ENCODE peak calls at places on chromosomes 2 and 18, in seven cellular contexts. V, U, O, T, J, A and Y are unnamed samples.

GRCh38 chr18:78074400-78075020 is 824.9 kb downstream of the GALR1 start:
- DNase-seq in O (no peak), J (no peak), V (no peak), T (no peak), U (no peak), A (no peak), Y (no peak)

GRCh38 chr2:230600881-230601280 is 111.8 kb upstream of the CAB39 start:
- DNase-seq in U (no peak), O (no peak), A (no peak), J (no peak), V (no peak), T (no peak), Y (no peak)

GRCh38 chr2:7022956-7023467 is 105.8 kb downstream of the RNF144A start:
- DNase-seq in U (no peak), O (no peak), V (no peak), J (no peak), A (no peak), T (no peak), Y (no peak)

GRCh38 chr2:25305809-25306208 is 35.9 kb downstream of the DNMT3A start:
- DNase-seq in V (no peak), A (no peak), U (no peak), O (no peak), T (no peak), J (no peak), Y (no peak)

GRCh38 chr2:68359889-68360288 is 5.2 kb upstream of the PLEK start:
- DNase-seq in A (no peak), J (no peak), U (no peak), T (no peak), O (no peak), V (no peak), Y (no peak)

GRCh38 chr2:29848566-29849310 is 72.6 kb downstream of the ALK start:
- DNase-seq in O (no peak), V (no peak), T (no peak), U (no peak), J (no peak), A (no peak), Y (no peak)

GRCh38 chr2:75560768-75561565 is at the start of gene EVA1A:
- DNase-seq in V (peak), U (peak), T (no peak), O (no peak), A (no peak), J (no peak), Y (no peak)

GRCh38 chr2:225070811-225071210 is 28.5 kb upstream of the DOCK10 start:
- DNase-seq in J (no peak), T (no peak), A (no peak), V (no peak), U (no peak), O (no peak), Y (no peak)

GRCh38 chr2:137888845-137889244 is 75.4 kb upstream of the HNMT start:
- DNase-seq in A (no peak), O (peak), T (peak), V (peak), J (no peak), U (peak), Y (no peak)

GRCh38 chr18:1047406-1047805 is 142.7 kb downstream of the ADCYAP1 start:
- DNase-seq in V (no peak), A (no peak), J (no peak), T (no peak), O (no peak), U (no peak), Y (no peak)

GRCh38 chr2:88903744-88904353 is 212.4 kb downstream of the RPIA start:
- DNase-seq in J (peak), O (no peak), V (peak), A (no peak), U (peak), T (peak), Y (no peak)

GRCh38 chr2:69483696-69484095 is 46.5 kb upstream of the NFU1 start:
- DNase-seq in T (no peak), O (no peak), U (peak), V (no peak), A (no peak), J (no peak), Y (no peak)

GRCh38 chr2:167293172-167293781 is 405.0 kb downstream of the XIRP2 start:
- DNase-seq in A (no peak), O (peak), T (no peak), V (no peak), J (no peak), U (no peak), Y (no peak)

GRCh38 chr2:232013701-232014353 is 52.3 kb downstream of the DIS3L2 start:
- DNase-seq in J (no peak), T (no peak), V (peak), A (peak), U (no peak), O (no peak), Y (no peak)

GRCh38 chr2:234699456-234699855 is 202.6 kb upstream of the ARL4C start:
- DNase-seq in A (no peak), O (no peak), T (no peak), V (no peak), U (no peak), J (no peak), Y (no peak)

GRCh38 chr2:237878321-237879057 is 19.1 kb downstream of the RAMP1 start:
- DNase-seq in U (no peak), J (no peak), O (peak), T (no peak), V (no peak), A (no peak), Y (no peak)

GRCh38 chr18:76911440-76911839 is 89.1 kb downstream of the ZNF236 start:
- DNase-seq in U (no peak), T (no peak), V (no peak), O (no peak), A (no peak), J (no peak), Y (no peak)

GRCh38 chr2:19866741-19867140 is 35.0 kb downstream of the TTC32 start:
- DNase-seq in A (no peak), U (no peak), T (no peak), J (no peak), V (no peak), O (no peak), Y (no peak)

GRCh38 chr2:81260320-81260719 is 955.8 kb upstream of the LRRTM1 start:
- DNase-seq in O (no peak), A (no peak), U (no peak), T (peak), J (no peak), V (no peak), Y (no peak)

GRCh38 chr2:152560163-152560562 is 157.1 kb downstream of the PRPF40A start:
- DNase-seq in U (no peak), A (no peak), V (no peak), O (no peak), T (no peak), J (no peak), Y (no peak)

GRCh38 chr2:38863061-38863695 is 12.6 kb downstream of the DHX57 start:
- DNase-seq in U (no peak), V (no peak), A (no peak), O (no peak), T (no peak), J (no peak), Y (no peak)

GRCh38 chr2:135009339-135009738 is 37.9 kb downstream of the MAP3K19 start:
- DNase-seq in U (no peak), V (no peak), J (no peak), T (no peak), O (no peak), A (no peak), Y (no peak)

GRCh38 chr2:227471924-227472264 is at the start of gene AGFG1:
- DNase-seq in J (peak), U (peak), V (peak), A (no peak), O (peak), T (peak), Y (no peak)

GRCh38 chr2:146143971-146144370 is 1624.1 kb upstream of the ZEB2 start:
- DNase-seq in T (no peak), U (no peak), O (no peak), A (no peak), J (no peak), V (no peak), Y (no peak)

GRCh38 chr2:124538549-124538948 is 513.5 kb downstream of the CNTNAP5 start:
- DNase-seq in A (no peak), V (no peak), O (no peak), U (no peak), J (no peak), T (no peak), Y (no peak)

GRCh38 chr18:36297419-36298112 is at the start of gene FHOD3:
- DNase-seq in O (peak), J (peak), A (no peak), U (no peak), V (peak), T (no peak), Y (no peak)
- TF ChIP-seq SIN3A in O (no peak), J (no peak), A (no peak), U (no peak), V (no peak), T (no peak), Y (no peak)

GRCh38 chr2:70647873-70648481 is 94.4 kb upstream of the TGFA start:
- DNase-seq in A (no peak), O (peak), V (peak), U (peak), J (peak), T (peak), Y (peak)

GRCh38 chr2:70641263-70641784 is 87.7 kb upstream of the TGFA start:
- DNase-seq in T (no peak), V (no peak), U (no peak), O (no peak), A (no peak), J (no peak), Y (no peak)

GRCh38 chr2:70643715-70644114 is 90.1 kb upstream of the TGFA start:
- DNase-seq in A (no peak), T (peak), J (peak), U (peak), O (peak), V (peak), Y (no peak)

GRCh38 chr2:70646429-70646828 is 92.8 kb upstream of the TGFA start:
- DNase-seq in V (no peak), O (no peak), J (no peak), U (no peak), A (no peak), T (no peak), Y (no peak)

DNA sequence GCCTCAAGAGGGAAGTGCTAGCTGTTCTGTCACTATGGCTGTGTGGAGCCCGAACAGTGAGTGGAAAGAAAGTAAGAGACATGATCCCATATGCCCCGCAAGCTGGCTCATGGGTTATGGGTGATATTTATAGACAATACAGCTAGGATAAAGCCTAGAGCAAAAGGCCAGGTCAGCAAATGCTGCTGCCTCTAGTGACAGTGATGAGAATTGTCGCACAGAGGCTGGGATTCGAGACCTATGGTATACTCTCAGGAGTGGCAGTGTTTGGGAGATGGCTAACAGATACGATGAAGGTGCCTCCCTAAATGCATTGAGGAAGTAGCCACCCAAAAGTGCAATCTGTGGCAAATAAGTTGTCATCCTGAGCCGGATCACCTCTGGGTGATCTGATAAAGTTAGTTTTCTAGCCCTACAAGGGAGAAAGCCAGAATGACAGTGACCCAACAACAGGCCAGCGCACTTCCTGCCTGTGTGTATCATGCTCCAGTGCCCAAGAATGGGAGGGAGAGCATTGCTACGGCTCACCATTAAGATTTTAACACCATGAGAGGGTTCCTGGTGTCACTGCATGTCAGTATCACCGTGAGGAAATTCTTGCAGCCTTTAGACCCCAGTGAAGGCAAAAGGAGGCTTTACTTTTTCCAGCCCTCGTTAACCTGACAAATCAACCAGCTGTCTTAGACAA is 92.3 kb upstream of the TGFA start:
- DNase-seq in A (no peak), J (no peak), V (peak), T (no peak), O (no peak), U (peak), Y (no peak)
- TF ChIP-seq SIN3A in A (no peak), J (no peak), V (no peak), T (no peak), O (no peak), U (no peak), Y (no peak)

DNA sequence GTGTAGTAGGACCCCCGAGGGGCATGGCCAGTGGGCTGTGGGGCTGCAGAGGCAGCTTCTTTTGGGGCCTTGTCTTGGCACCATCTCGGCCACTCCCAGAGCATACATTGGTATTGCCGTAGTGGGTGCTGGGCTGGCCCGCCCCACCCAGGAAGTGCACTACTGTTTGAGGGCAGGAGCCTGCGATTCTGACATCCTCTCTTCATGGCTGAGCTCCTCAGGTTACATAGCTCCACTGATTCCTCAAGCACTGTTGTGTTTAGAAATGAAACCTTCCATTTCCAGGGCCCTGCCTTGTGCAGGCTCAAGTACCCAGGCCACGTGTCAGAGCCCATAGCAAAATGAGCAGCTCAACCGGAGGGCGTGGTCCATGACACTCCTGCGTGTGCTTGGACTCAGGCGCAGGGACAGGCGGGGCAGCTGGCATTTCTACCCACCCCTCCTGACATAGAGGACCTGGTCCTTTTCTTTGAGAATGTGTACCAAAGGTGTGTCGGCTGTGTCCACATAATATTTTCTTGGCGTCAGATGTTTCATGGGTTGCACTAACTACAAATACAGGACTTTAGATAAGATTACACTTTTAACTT is 67.9 kb downstream of the DGKD start:
- DNase-seq in A (peak), O (peak), J (no peak), V (no peak), T (no peak), U (no peak), Y (no peak)
- TF ChIP-seq SIN3A in A (no peak), O (no peak), J (peak), V (no peak), T (no peak), U (no peak), Y (no peak)

DNA sequence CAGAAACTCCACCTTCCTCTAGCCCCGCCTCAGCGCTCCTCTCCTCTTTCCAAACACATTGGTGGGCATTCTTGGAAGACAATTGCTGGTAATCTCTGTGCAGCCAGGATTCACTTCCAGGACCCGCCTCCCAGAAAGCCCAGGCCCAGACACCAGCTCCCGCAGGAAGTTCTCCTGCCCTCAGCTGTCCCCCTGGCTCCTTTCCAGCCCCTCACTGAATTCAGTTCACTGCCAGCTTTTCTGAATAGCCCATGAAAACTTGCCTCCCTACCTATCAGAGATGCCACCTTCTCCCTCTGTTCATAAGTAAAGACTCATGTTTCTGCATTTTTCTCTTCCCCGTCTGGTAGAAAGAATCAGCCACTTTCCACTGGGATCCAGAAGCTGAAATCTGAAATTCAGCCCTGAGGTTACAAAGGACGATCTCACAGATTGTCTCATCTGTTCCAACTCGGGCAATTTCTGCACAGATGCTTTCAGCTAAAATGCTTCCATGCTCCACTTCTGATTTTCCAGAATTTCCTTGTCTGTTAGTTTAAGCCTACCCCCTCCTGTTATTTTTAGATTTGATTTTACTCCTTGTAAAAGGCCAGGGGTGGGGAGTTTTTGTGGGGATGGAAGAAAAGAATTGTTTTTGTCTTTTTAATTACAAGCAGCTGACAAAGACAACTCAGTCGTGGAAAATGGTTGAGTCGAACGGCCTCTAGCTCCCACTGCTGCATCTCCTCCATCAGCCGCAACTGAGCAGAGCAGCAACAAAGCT is 98.1 kb downstream of the SP3 start:
- DNase-seq in U (no peak), A (no peak), O (no peak), J (no peak), T (no peak), V (peak), Y (no peak)
- TF ChIP-seq SIN3A in U (no peak), A (no peak), O (no peak), J (no peak), T (no peak), V (no peak), Y (no peak)

GRCh38 chr2:239882781-239883180 is 142.4 kb downstream of the NDUFA10 start:
- DNase-seq in V (no peak), J (no peak), U (no peak), O (peak), A (no peak), T (no peak), Y (no peak)
- TF ChIP-seq SIN3A in V (no peak), J (no peak), U (no peak), O (no peak), A (no peak), T (no peak), Y (no peak)

GRCh38 chr2:46278952-46279351 is 18.3 kb upstream of the EPAS1 start:
- DNase-seq in A (no peak), J (no peak), V (no peak), U (no peak), O (no peak), T (no peak), Y (no peak)
- TF ChIP-seq SIN3A in A (no peak), J (no peak), V (no peak), U (no peak), O (no peak), T (no peak), Y (no peak)